ENCODE peak calls at places on chromosomes 1 and 21, in five cellular contexts. One of them, this sample, is unnamed.
A peak's percentile ranks its signal among the peaks of the same experiment; 100 is the strongest.

GRCh38 chr1:22812092-22812880 is 101.6 kb downstream of the EPHB2 start:
- DNase-seq in nephron progenitor cell: no peak
- DNase-seq in A549: no peak
- DNase-seq in left ventricle myocardium inferior: no peak
- DNase-seq in fibroblast of mammary gland: no peak
- DNase-seq in this sample: no peak

GRCh38 chr1:60251426-60251825 is 177.9 kb upstream of the C1orf87 start:
- DNase-seq in nephron progenitor cell: no peak
- DNase-seq in A549: no peak
- DNase-seq in left ventricle myocardium inferior: no peak
- DNase-seq in fibroblast of mammary gland: no peak
- DNase-seq in this sample: no peak

GRCh38 chr1:31122101-31122735 is 56.7 kb upstream of the PUM1 start:
- DNase-seq in nephron progenitor cell: no peak
- DNase-seq in A549: no peak
- DNase-seq in left ventricle myocardium inferior: no peak
- DNase-seq in fibroblast of mammary gland: no peak
- DNase-seq in this sample: no peak

GRCh38 chr1:2154022-2154421 is 40.5 kb downstream of the FAAP20 start:
- DNase-seq in nephron progenitor cell: no peak
- DNase-seq in A549: no peak
- DNase-seq in left ventricle myocardium inferior: no peak
- DNase-seq in fibroblast of mammary gland: no peak
- DNase-seq in this sample: no peak

GRCh38 chr1:31587720-31588423 is 11.6 kb downstream of the TINAGL1 start:
- DNase-seq in nephron progenitor cell: peak; percentile 58
- DNase-seq in A549: peak; percentile 72
- DNase-seq in left ventricle myocardium inferior: peak; percentile 74
- DNase-seq in fibroblast of mammary gland: peak; percentile 30
- DNase-seq in this sample: peak; percentile 54

GRCh38 chr1:226220473-226221189 is 2.8 kb upstream of the MIXL1 start:
- DNase-seq in nephron progenitor cell: no peak
- DNase-seq in A549: no peak
- DNase-seq in left ventricle myocardium inferior: no peak
- DNase-seq in fibroblast of mammary gland: no peak
- DNase-seq in this sample: no peak

GRCh38 chr1:219397511-219397910 is 215.4 kb downstream of the ZC3H11B start:
- DNase-seq in nephron progenitor cell: no peak
- DNase-seq in A549: no peak
- DNase-seq in left ventricle myocardium inferior: no peak
- DNase-seq in fibroblast of mammary gland: no peak
- DNase-seq in this sample: no peak

GRCh38 chr1:154574715-154575114 is 7.1 kb downstream of the CHRNB2 start:
- DNase-seq in nephron progenitor cell: no peak
- DNase-seq in A549: no peak
- DNase-seq in left ventricle myocardium inferior: no peak
- DNase-seq in fibroblast of mammary gland: peak; percentile 57
- DNase-seq in this sample: no peak

GRCh38 chr1:50978144-50978851 is 8.3 kb downstream of the CDKN2C start:
- DNase-seq in nephron progenitor cell: peak; percentile 57
- DNase-seq in A549: no peak
- DNase-seq in left ventricle myocardium inferior: peak; percentile 67
- DNase-seq in fibroblast of mammary gland: peak; percentile 63
- DNase-seq in this sample: peak; percentile 47

GRCh38 chr1:219264557-219264956 is 90.9 kb downstream of the LYPLAL1 start:
- DNase-seq in nephron progenitor cell: peak; percentile 12
- DNase-seq in A549: no peak
- DNase-seq in left ventricle myocardium inferior: no peak
- DNase-seq in fibroblast of mammary gland: no peak
- DNase-seq in this sample: no peak

GRCh38 chr1:210233495-210234253 is 1.1 kb downstream of the SERTAD4 start:
- DNase-seq in nephron progenitor cell: peak; percentile 61
- DNase-seq in A549: peak; percentile 33
- DNase-seq in left ventricle myocardium inferior: peak; percentile 37
- DNase-seq in fibroblast of mammary gland: peak; percentile 51
- DNase-seq in this sample: peak; percentile 44

GRCh38 chr1:234631721-234632125 is 21.7 kb upstream of the IRF2BP2 start:
- DNase-seq in nephron progenitor cell: no peak
- DNase-seq in A549: peak; percentile 53
- DNase-seq in left ventricle myocardium inferior: no peak
- DNase-seq in fibroblast of mammary gland: peak; percentile 93
- DNase-seq in this sample: peak; percentile 62

GRCh38 chr1:22184892-22185612 is 42.2 kb upstream of the WNT4 start:
- DNase-seq in nephron progenitor cell: peak; percentile 50
- DNase-seq in A549: no peak
- DNase-seq in left ventricle myocardium inferior: no peak
- DNase-seq in fibroblast of mammary gland: no peak
- DNase-seq in this sample: no peak

GRCh38 chr1:234776875-234777849 is 167.2 kb upstream of the IRF2BP2 start:
- DNase-seq in nephron progenitor cell: no peak
- DNase-seq in A549: no peak
- DNase-seq in left ventricle myocardium inferior: no peak
- DNase-seq in fibroblast of mammary gland: no peak
- DNase-seq in this sample: no peak

GRCh38 chr1:91314643-91315042 is 90.0 kb downstream of the HFM1 start:
- DNase-seq in nephron progenitor cell: no peak
- DNase-seq in A549: no peak
- DNase-seq in left ventricle myocardium inferior: no peak
- DNase-seq in fibroblast of mammary gland: peak; percentile 2
- DNase-seq in this sample: no peak

GRCh38 chr21:16634522-16634914 is 878.3 kb upstream of the CXADR start:
- DNase-seq in nephron progenitor cell: no peak
- DNase-seq in A549: no peak
- DNase-seq in left ventricle myocardium inferior: no peak
- DNase-seq in fibroblast of mammary gland: no peak
- DNase-seq in this sample: no peak

GRCh38 chr1:218482683-218483082 is 137.5 kb downstream of the TGFB2 start:
- DNase-seq in nephron progenitor cell: no peak
- DNase-seq in A549: no peak
- DNase-seq in left ventricle myocardium inferior: no peak
- DNase-seq in fibroblast of mammary gland: peak; percentile 89
- DNase-seq in this sample: peak; percentile 86

GRCh38 chr1:212256404-212256803 is 28.8 kb upstream of the PPP2R5A start:
- DNase-seq in nephron progenitor cell: no peak
- DNase-seq in A549: no peak
- DNase-seq in left ventricle myocardium inferior: no peak
- DNase-seq in fibroblast of mammary gland: no peak
- DNase-seq in this sample: no peak

GRCh38 chr1:107220036-107220435 is 79.2 kb downstream of the NTNG1 start:
- DNase-seq in nephron progenitor cell: no peak
- DNase-seq in A549: no peak
- DNase-seq in left ventricle myocardium inferior: no peak
- DNase-seq in fibroblast of mammary gland: no peak
- DNase-seq in this sample: no peak

GRCh38 chr1:29639741-29640427 is 403.6 kb downstream of the PTPRU start:
- DNase-seq in nephron progenitor cell: no peak
- DNase-seq in A549: no peak
- DNase-seq in left ventricle myocardium inferior: no peak
- DNase-seq in fibroblast of mammary gland: peak; percentile 6
- DNase-seq in this sample: peak; percentile 28

GRCh38 chr1:55337801-55338447 is 122.8 kb upstream of the USP24 start:
- DNase-seq in nephron progenitor cell: no peak
- DNase-seq in A549: peak; percentile 7
- DNase-seq in left ventricle myocardium inferior: no peak
- DNase-seq in fibroblast of mammary gland: peak; percentile 82
- DNase-seq in this sample: peak; percentile 77
- TF ChIP-seq CTCF in nephron progenitor cell: peak; percentile 20
- TF ChIP-seq CTCF in A549: no peak
- TF ChIP-seq CTCF in left ventricle myocardium inferior: peak; percentile 54
- TF ChIP-seq CTCF in fibroblast of mammary gland: peak; percentile 75
- TF ChIP-seq CTCF in this sample: peak; percentile 69

DNA sequence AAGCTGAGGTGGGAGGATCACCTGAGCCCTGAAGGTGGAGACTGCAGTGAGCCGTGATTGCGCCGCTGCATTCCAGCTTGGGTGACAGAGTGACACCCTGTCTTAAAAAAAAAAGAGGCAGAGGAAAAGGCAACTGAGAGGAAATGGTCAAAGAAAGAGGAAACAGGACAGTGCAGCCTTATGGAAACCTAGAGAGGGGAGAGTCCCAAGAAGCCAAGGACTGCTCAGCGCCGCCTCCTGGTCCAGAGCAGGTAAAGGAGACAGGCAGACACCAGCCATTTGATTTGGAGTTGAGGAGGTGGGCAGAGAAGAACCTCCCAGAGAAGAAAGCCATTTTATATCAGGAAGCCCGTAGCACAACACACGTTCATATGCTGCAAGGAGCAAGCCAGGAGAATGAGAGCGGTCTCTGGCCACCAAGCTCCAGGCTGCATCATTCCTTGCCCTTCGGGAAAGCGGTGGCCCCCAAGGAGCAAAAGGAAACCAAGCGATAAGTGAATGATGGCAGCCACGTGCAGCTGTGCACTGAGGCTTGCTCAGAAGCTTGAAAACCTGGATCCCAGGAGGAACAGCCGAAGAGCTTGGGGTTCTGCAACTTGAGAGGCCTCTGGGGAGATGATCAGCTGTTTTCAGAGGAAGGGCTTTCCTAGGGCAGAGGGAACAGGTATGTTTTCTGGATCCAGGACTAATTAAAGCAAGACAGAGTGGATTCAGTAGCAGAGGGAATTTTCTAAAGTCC is 33.7 kb downstream of the LRRC42 start:
- DNase-seq in nephron progenitor cell: peak; percentile 16
- DNase-seq in A549: no peak
- DNase-seq in left ventricle myocardium inferior: no peak
- DNase-seq in fibroblast of mammary gland: no peak
- DNase-seq in this sample: no peak
- TF ChIP-seq CTCF in nephron progenitor cell: no peak
- TF ChIP-seq CTCF in A549: no peak
- TF ChIP-seq CTCF in left ventricle myocardium inferior: no peak
- TF ChIP-seq CTCF in fibroblast of mammary gland: no peak
- TF ChIP-seq CTCF in this sample: no peak

DNA sequence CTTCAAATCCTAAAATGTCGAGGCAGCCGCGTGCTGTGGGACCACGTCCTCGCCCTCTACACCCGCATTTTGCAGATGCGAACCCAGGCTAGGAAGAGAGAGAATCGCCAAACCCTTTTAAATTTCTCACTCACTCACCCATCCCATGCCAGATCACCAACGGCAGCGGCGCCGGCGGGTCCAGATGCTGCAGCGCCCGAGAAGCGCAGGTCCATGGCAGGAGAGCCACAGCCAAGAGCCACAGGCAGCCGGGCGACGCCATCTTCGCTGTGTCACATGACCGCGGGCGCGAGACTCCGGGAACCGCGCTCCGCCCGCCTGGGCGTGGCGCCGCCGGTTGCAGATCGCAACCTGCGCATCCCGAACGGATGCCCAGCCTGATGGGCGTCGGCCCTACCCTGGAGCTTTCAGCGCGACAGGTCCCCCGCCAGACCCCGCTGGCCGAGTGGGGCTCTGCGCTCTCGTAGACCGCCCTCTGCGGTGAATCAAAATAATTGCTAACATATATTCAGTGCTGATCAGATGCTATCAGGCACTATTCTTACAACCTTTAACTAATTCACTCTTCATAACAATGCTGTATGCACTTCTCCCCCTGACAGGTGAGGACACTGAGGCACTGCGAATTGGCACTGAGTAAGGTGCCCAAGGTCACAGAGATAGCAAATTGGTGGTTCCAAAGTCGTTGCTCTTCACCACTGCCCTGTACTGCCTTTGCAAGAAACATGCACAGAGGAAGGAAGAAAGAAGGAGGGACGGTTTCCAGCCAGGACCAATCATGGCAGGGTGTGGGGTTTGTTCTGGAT is at the start of gene PPT1:
- DNase-seq in nephron progenitor cell: peak; percentile 82
- DNase-seq in A549: peak; percentile 72
- DNase-seq in left ventricle myocardium inferior: peak; percentile 80
- DNase-seq in fibroblast of mammary gland: peak; percentile 64
- DNase-seq in this sample: peak; percentile 64
- TF ChIP-seq CTCF in nephron progenitor cell: no peak
- TF ChIP-seq CTCF in A549: no peak
- TF ChIP-seq CTCF in left ventricle myocardium inferior: peak; percentile 22
- TF ChIP-seq CTCF in fibroblast of mammary gland: peak; percentile 3
- TF ChIP-seq CTCF in this sample: no peak

DNA sequence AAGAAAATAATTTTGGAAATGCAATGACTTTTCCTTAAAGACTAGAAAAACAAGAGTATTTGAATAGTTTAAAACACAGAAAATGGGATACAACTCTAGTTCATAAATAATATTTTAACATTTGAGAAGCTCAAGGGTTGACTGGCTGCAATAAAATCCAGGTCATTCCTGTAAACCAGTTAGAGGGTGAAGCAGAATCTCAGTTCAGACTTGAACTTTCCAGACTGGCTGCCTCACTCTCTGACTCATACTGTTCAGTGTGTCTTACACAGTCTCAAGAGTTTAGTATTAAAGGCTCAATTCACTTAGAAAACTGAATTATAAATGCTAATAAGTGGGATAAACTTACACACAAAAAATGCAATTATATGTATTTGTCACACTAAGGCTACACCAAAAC is 89.9 kb downstream of the RAVER2 start:
- DNase-seq in nephron progenitor cell: no peak
- DNase-seq in A549: no peak
- DNase-seq in left ventricle myocardium inferior: no peak
- DNase-seq in fibroblast of mammary gland: peak; percentile 63
- DNase-seq in this sample: peak; percentile 28
- TF ChIP-seq CTCF in nephron progenitor cell: no peak
- TF ChIP-seq CTCF in A549: no peak
- TF ChIP-seq CTCF in left ventricle myocardium inferior: no peak
- TF ChIP-seq CTCF in fibroblast of mammary gland: no peak
- TF ChIP-seq CTCF in this sample: no peak

DNA sequence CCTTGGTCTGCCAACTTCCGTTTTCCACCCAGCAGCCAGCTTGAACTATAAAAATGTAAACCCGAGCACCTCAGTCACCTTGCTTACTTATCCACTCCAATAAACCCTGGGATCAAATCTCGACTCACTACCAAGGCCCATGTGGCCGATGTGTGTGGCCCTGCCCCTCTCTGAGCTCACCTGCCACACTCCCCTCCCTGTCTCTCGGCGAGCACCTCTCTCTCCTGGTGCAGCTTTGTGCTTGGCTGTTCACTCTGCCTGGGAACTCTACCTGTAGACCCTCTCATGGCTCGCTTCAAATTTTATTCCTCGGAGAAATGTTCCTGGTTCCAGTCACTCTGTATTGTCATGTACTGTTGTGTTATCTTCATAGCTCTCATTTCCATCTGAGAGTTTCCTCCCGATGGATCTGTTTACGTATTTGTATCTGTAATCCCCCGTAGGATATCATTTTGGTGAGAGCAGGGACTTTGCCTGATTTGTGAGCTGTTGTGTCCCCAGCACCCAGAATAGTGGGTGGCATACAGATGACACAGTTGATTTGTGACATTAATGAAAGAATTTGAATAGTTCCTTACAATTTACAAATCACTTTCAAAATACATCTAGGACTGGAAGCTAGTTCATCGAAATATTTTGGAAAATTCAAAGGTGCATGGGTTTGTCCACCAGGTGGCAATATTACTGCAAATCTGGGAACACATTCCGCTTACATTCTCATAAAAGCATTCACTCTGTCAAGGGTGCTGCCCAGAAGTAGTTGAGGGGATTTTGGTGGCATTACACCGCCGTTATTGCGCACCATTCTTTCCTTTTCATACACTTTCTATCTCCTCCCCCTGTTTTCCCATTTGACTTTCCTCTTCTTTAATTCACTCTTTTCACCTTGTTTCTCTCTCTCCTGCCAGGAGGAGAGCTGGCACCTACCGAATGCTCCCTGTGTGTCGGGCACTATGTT is 95.3 kb downstream of the ABCA4 start:
- DNase-seq in nephron progenitor cell: peak; percentile 40
- DNase-seq in A549: peak; percentile 68
- DNase-seq in left ventricle myocardium inferior: no peak
- DNase-seq in fibroblast of mammary gland: peak; percentile 78
- DNase-seq in this sample: peak; percentile 85
- TF ChIP-seq CTCF in nephron progenitor cell: peak; percentile 78
- TF ChIP-seq CTCF in A549: peak; percentile 77
- TF ChIP-seq CTCF in left ventricle myocardium inferior: peak; percentile 87
- TF ChIP-seq CTCF in fibroblast of mammary gland: peak; percentile 77
- TF ChIP-seq CTCF in this sample: peak; percentile 70

GRCh38 chr1:9112961-9113880 is 15.7 kb downstream of the GPR157 start:
- DNase-seq in nephron progenitor cell: no peak
- DNase-seq in A549: no peak
- DNase-seq in left ventricle myocardium inferior: no peak
- DNase-seq in fibroblast of mammary gland: no peak
- DNase-seq in this sample: no peak
- TF ChIP-seq CTCF in nephron progenitor cell: no peak
- TF ChIP-seq CTCF in A549: no peak
- TF ChIP-seq CTCF in left ventricle myocardium inferior: no peak
- TF ChIP-seq CTCF in fibroblast of mammary gland: no peak
- TF ChIP-seq CTCF in this sample: no peak